ENCODE peak calls at places on chromosome 11, in ten cellular contexts. Q is A549; J is lung; P is effector memory CD4-positive, alpha-beta T cell; W is left ventricle myocardium inferior; H is iPS DF 6.9; G is CD4-positive, alpha-beta memory T cell; T is brain microvascular endothelial cell; X is stomach; S is OCI-LY7. U is an unnamed sample.
A peak's percentile ranks its signal among the peaks of the same experiment; 100 is the strongest.

GRCh38 chr11:30143098-30143705 is 87.6 kb upstream of the FSHB start:
- DNase-seq in X (no peak), Q (peak; percentile 37), G (peak; percentile 4), S (peak; percentile 49), W (no peak), P (no peak), J (no peak), H (peak; percentile 39), T (peak; percentile 36), U (no peak)

GRCh38 chr11:120710354-120711187 is 199.0 kb downstream of the GRIK4 start:
- DNase-seq in X (no peak), S (no peak), T (peak; percentile 83), J (peak; percentile 68), G (no peak), H (no peak), P (no peak), Q (no peak), W (no peak), U (no peak)

GRCh38 chr11:74636633-74637184 is 44.3 kb downstream of the POLD3 start:
- DNase-seq in W (no peak), J (no peak), S (no peak), T (peak; percentile 58), G (no peak), P (no peak), H (no peak), Q (peak; percentile 46), X (no peak), U (no peak)

GRCh38 chr11:12808519-12808918 is 134.3 kb downstream of the TEAD1 start:
- DNase-seq in J (no peak), H (no peak), G (no peak), S (no peak), X (no peak), W (no peak), Q (no peak), P (no peak), T (peak; percentile 56), U (no peak)

GRCh38 chr11:123166095-123166559 is 28.9 kb downstream of the CLMP start:
- DNase-seq in J (peak; percentile 31), Q (peak; percentile 32), P (no peak), X (no peak), S (peak; percentile 4), H (peak; percentile 57), T (peak; percentile 82), W (peak; percentile 36), G (no peak), U (peak; percentile 14)

GRCh38 chr11:1360835-1361357 is 28.8 kb upstream of the BRSK2 start:
- DNase-seq in X (no peak), J (no peak), G (no peak), W (no peak), H (no peak), S (no peak), T (no peak), Q (no peak), P (no peak), U (no peak)

GRCh38 chr11:121479839-121480238 is 27.1 kb upstream of the SORL1-AS1 start:
- DNase-seq in J (no peak), T (no peak), Q (no peak), H (no peak), W (no peak), S (no peak), G (no peak), X (no peak), P (no peak), U (no peak)

GRCh38 chr11:67996051-67996450 is 7.8 kb downstream of the UNC93B1 start:
- DNase-seq in S (no peak), Q (no peak), J (no peak), X (no peak), W (no peak), T (no peak), G (no peak), H (no peak), P (no peak), U (no peak)

GRCh38 chr11:64339754-64340408 is at the start of gene CCDC88B:
- DNase-seq in J (peak; percentile 74), S (peak; percentile 92), H (no peak), G (peak; percentile 91), T (no peak), P (peak; percentile 84), X (peak; percentile 66), W (peak; percentile 65), Q (no peak), U (peak; percentile 47)

GRCh38 chr11:64340671-64341335 is 799 bp downstream of the CCDC88B start:
- DNase-seq in W (no peak), S (peak; percentile 78), T (no peak), G (peak; percentile 60), X (peak; percentile 61), Q (no peak), H (no peak), J (no peak), P (peak; percentile 57), U (peak; percentile 61)

GRCh38 chr11:64341851-64342791 is 2.1 kb downstream of the CCDC88B start:
- DNase-seq in H (no peak), G (peak; percentile 90), P (peak; percentile 83), S (peak; percentile 91), X (peak; percentile 96), T (peak; percentile 82), W (peak; percentile 91), J (peak; percentile 94), Q (peak; percentile 93), U (peak; percentile 93)

GRCh38 chr11:64342869-64343739 is 3.1 kb downstream of the CCDC88B start:
- DNase-seq in X (no peak), H (no peak), P (no peak), Q (no peak), W (no peak), S (no peak), T (peak; percentile 7), J (no peak), G (no peak), U (no peak)

GRCh38 chr11:64341429-64341828 is 1.4 kb downstream of the CCDC88B start:
- DNase-seq in S (no peak), P (no peak), G (no peak), J (no peak), T (no peak), Q (no peak), X (no peak), H (no peak), W (no peak), U (no peak)
- H3K4me3 ChIP-seq in S (peak overlapping the region; percentile 74), P (no peak overlapping the region), G (no peak overlapping the region), J (no peak overlapping the region), T (no peak overlapping the region), Q (no peak overlapping the region), X (no peak overlapping the region), H (no peak overlapping the region), W (no peak overlapping the region), U (no peak overlapping the region)

GRCh38 chr11:110065189-110065588 is 28.0 kb upstream of the ZC3H12C start:
- DNase-seq in P (no peak), Q (no peak), G (no peak), W (no peak), J (no peak), S (no peak), X (no peak), T (no peak), H (no peak), U (no peak)

GRCh38 chr11:110056956-110057355 is 36.2 kb upstream of the ZC3H12C start:
- DNase-seq in S (no peak), T (no peak), W (no peak), H (no peak), P (no peak), X (no peak), J (no peak), Q (no peak), G (no peak), U (no peak)

GRCh38 chr11:110053848-110054414 is 39.3 kb upstream of the ZC3H12C start:
- DNase-seq in W (no peak), H (no peak), P (no peak), X (no peak), S (peak; percentile 22), G (no peak), J (no peak), Q (no peak), T (no peak), U (no peak)

GRCh38 chr11:110059706-110060430 is 33.3 kb upstream of the ZC3H12C start:
- DNase-seq in P (no peak), G (no peak), S (no peak), H (no peak), J (no peak), X (no peak), W (no peak), T (no peak), Q (no peak), U (no peak)
- H3K27ac ChIP-seq in P (no peak overlapping the region), G (no peak overlapping the region), S (no peak overlapping the region), H (no peak overlapping the region), J (no peak overlapping the region), X (no peak overlapping the region), W (no peak overlapping the region), T (no peak overlapping the region), Q (no peak overlapping the region), U (no peak overlapping the region)

GRCh38 chr11:70243912-70244652 is 26.4 kb upstream of the PPFIA1 start:
- DNase-seq in T (peak; percentile 39), P (no peak), H (no peak), J (no peak), Q (peak; percentile 24), W (no peak), X (no peak), G (no peak), S (no peak), U (no peak)

GRCh38 chr11:70247042-70247709 is 23.3 kb upstream of the PPFIA1 start:
- DNase-seq in T (no peak), W (no peak), G (no peak), H (no peak), Q (no peak), P (no peak), S (no peak), J (no peak), X (no peak), U (no peak)

GRCh38 chr11:70246196-70246595 is 24.3 kb upstream of the PPFIA1 start:
- DNase-seq in S (no peak), X (no peak), G (no peak), H (no peak), Q (no peak), T (peak; percentile 89), W (no peak), P (no peak), J (no peak), U (no peak)

GRCh38 chr11:70242885-70243284 is 27.6 kb upstream of the PPFIA1 start:
- DNase-seq in G (no peak), T (no peak), S (no peak), Q (no peak), J (no peak), P (no peak), H (no peak), X (no peak), W (no peak), U (no peak)

DNA sequence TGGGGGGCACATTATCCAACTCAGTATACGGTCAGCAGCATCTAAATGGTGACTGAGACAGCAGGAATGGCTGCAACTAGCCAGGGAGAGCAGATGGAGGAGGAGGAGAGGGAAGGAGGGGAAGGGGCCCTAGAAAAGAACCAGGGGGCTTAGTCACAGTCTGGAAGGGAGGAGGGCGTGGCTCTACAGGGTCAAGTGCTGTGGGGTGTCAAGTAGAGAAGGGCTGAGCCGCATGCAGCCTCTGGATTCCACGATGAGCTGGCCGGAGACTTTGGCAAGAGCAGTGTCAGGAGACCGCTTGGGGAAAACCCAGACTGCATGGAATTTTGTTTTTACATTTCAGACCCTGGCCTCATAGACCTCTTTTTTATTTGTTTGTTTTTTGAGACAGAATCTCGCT is 25.8 kb upstream of the PPFIA1 start:
- DNase-seq in S (no peak), P (no peak), Q (peak; percentile 70), G (no peak), W (no peak), H (no peak), X (no peak), J (no peak), T (peak; percentile 98), U (no peak)
- H3K4me3 ChIP-seq in S (no peak overlapping the region), P (no peak overlapping the region), Q (no peak overlapping the region), G (no peak overlapping the region), W (no peak overlapping the region), H (no peak overlapping the region), X (no peak overlapping the region), J (no peak overlapping the region), T (no peak overlapping the region), U (no peak overlapping the region)

GRCh38 chr11:47257178-47257517 is 648 bp upstream of the NR1H3 start:
- DNase-seq in G (no peak), T (no peak), Q (no peak), J (no peak), X (no peak), S (no peak), P (no peak), W (no peak), H (no peak), U (no peak)

GRCh38 chr11:47258317-47258902 is 614 bp downstream of the NR1H3 start:
- DNase-seq in P (no peak), T (no peak), W (no peak), J (no peak), X (no peak), G (no peak), H (no peak), S (no peak), Q (no peak), U (no peak)

GRCh38 chr11:47259178-47259977 is 1.6 kb downstream of the NR1H3 start:
- DNase-seq in S (peak; percentile 72), H (no peak), Q (peak; percentile 58), X (peak; percentile 72), P (no peak), J (no peak), G (peak; percentile 26), T (no peak), W (no peak), U (no peak)

GRCh38 chr11:47256374-47256773 is 1.4 kb upstream of the NR1H3 start:
- DNase-seq in X (no peak), T (no peak), S (no peak), H (no peak), J (no peak), P (no peak), W (no peak), G (no peak), Q (no peak), U (no peak)

GRCh38 chr11:47257518-47258316 is at the start of gene NR1H3:
- DNase-seq in S (peak; percentile 28), X (peak; percentile 79), T (peak; percentile 40), W (peak; percentile 86), P (no peak), G (no peak), Q (peak; percentile 55), J (peak; percentile 84), H (no peak), U (peak; percentile 87)
- H3K27ac ChIP-seq in S (no peak within 1 kb of the TSS), X (peak within 1 kb of the TSS; percentile 86), T (no peak within 1 kb of the TSS), W (peak within 1 kb of the TSS; percentile 85), P (no peak within 1 kb of the TSS), G (no peak within 1 kb of the TSS), Q (peak within 1 kb of the TSS; percentile 91), J (peak within 1 kb of the TSS; percentile 76), H (no peak within 1 kb of the TSS), U (peak within 1 kb of the TSS; percentile 88)